ENCODE peak calls at places on chromosome 1, in four cellular contexts. One of them, this sample, is unnamed.

GRCh38 chr1:8239306-8240023 is 78.4 kb upstream of the SLC45A1 start:
- DNase-seq in heart right ventricle: no peak
- DNase-seq in A673: no peak
- DNase-seq in skeletal muscle cell: no peak
- DNase-seq in this sample: no peak

GRCh38 chr1:19406680-19407079 is 78.7 kb downstream of the CAPZB start:
- DNase-seq in skeletal muscle cell: no peak
- DNase-seq in heart right ventricle: no peak
- DNase-seq in A673: no peak
- DNase-seq in this sample: no peak

GRCh38 chr1:221987860-221988520 is 246.1 kb upstream of the DUSP10 start:
- DNase-seq in heart right ventricle: no peak
- DNase-seq in A673: peak
- DNase-seq in skeletal muscle cell: peak
- DNase-seq in this sample: peak

GRCh38 chr1:47324682-47325081 is 8.9 kb upstream of the CMPK1 start:
- DNase-seq in skeletal muscle cell: no peak
- DNase-seq in heart right ventricle: no peak
- DNase-seq in A673: peak
- DNase-seq in this sample: no peak

GRCh38 chr1:232018512-232019340 is 392.1 kb downstream of the DISC1 start:
- DNase-seq in A673: no peak
- DNase-seq in heart right ventricle: no peak
- DNase-seq in skeletal muscle cell: no peak
- DNase-seq in this sample: no peak

GRCh38 chr1:75133754-75134655 is at the start of gene LHX8:
- DNase-seq in heart right ventricle: no peak
- DNase-seq in skeletal muscle cell: no peak
- DNase-seq in A673: no peak
- DNase-seq in this sample: no peak

GRCh38 chr1:234781241-234782056 is 171.5 kb upstream of the IRF2BP2 start:
- DNase-seq in heart right ventricle: peak
- DNase-seq in skeletal muscle cell: no peak
- DNase-seq in A673: peak
- DNase-seq in this sample: peak

GRCh38 chr1:27970401-27970800 is 10.6 kb downstream of the XKR8 start:
- DNase-seq in skeletal muscle cell: peak
- DNase-seq in A673: no peak
- DNase-seq in heart right ventricle: peak
- DNase-seq in this sample: no peak

GRCh38 chr1:11157394-11157793 is 31.8 kb upstream of the ANGPTL7 start:
- DNase-seq in heart right ventricle: no peak
- DNase-seq in skeletal muscle cell: no peak
- DNase-seq in A673: no peak
- DNase-seq in this sample: no peak

GRCh38 chr1:43530483-43531452 is at the start of gene PTPRF:
- DNase-seq in A673: peak
- DNase-seq in heart right ventricle: peak
- DNase-seq in skeletal muscle cell: no peak
- DNase-seq in this sample: no peak

GRCh38 chr1:71390518-71390917 is 309.7 kb upstream of the ZRANB2 start:
- DNase-seq in skeletal muscle cell: no peak
- DNase-seq in heart right ventricle: no peak
- DNase-seq in A673: no peak
- DNase-seq in this sample: no peak

GRCh38 chr1:55580845-55581332 is 365.7 kb upstream of the USP24 start:
- DNase-seq in skeletal muscle cell: peak
- DNase-seq in heart right ventricle: no peak
- DNase-seq in A673: no peak
- DNase-seq in this sample: peak

GRCh38 chr1:32215629-32216505 is 6.3 kb downstream of the TMEM234 start:
- DNase-seq in heart right ventricle: peak
- DNase-seq in A673: peak
- DNase-seq in skeletal muscle cell: no peak
- DNase-seq in this sample: peak

GRCh38 chr1:218659911-218660677 is 315.0 kb downstream of the TGFB2 start:
- DNase-seq in heart right ventricle: no peak
- DNase-seq in A673: no peak
- DNase-seq in skeletal muscle cell: no peak
- DNase-seq in this sample: no peak

GRCh38 chr1:183590225-183591191 is at the start of gene NCF2:
- DNase-seq in skeletal muscle cell: no peak
- DNase-seq in heart right ventricle: no peak
- DNase-seq in A673: no peak
- DNase-seq in this sample: no peak

GRCh38 chr1:29197590-29197924 is 15.9 kb upstream of the SRSF4 start:
- DNase-seq in A673: peak
- DNase-seq in heart right ventricle: no peak
- DNase-seq in skeletal muscle cell: no peak
- DNase-seq in this sample: no peak

GRCh38 chr1:243474384-243474851 is 218.6 kb downstream of the SDCCAG8 start:
- DNase-seq in A673: no peak
- DNase-seq in heart right ventricle: no peak
- DNase-seq in skeletal muscle cell: no peak
- DNase-seq in this sample: no peak